ENCODE peak calls at places on chromosomes 6 and 20, in eight cellular contexts. T, Z, C, M, R, S, I and E are unnamed samples.

GRCh38 chr6:22146581-22147468 is 150.0 kb downstream of the PRL start:
- DNase-seq in T (no peak), I (no peak), Z (no peak), M (peak), S (no peak), R (no peak), C (no peak), E (no peak)

GRCh38 chr6:143232849-143233248 is 172.2 kb downstream of the AIG1 start:
- DNase-seq in T (peak), Z (peak), I (no peak), R (no peak), M (peak), S (no peak), C (no peak), E (no peak)

GRCh38 chr6:111767752-111768430 is 105.4 kb downstream of the FYN start:
- DNase-seq in T (no peak), M (no peak), R (no peak), S (no peak), I (no peak), C (no peak), Z (no peak), E (no peak)

GRCh38 chr20:9241721-9242427 is 173.0 kb downstream of the PLCB4 start:
- DNase-seq in T (no peak), R (no peak), I (no peak), M (no peak), C (no peak), S (no peak), Z (peak), E (no peak)

GRCh38 chr6:167786859-167787675 is 39.6 kb upstream of the AFDN start:
- DNase-seq in M (no peak), C (no peak), S (no peak), Z (no peak), I (no peak), T (no peak), R (no peak), E (no peak)

GRCh38 chr20:32999603-33000250 is 4.5 kb downstream of the SUN5 start:
- DNase-seq in R (no peak), I (no peak), T (no peak), C (no peak), M (no peak), Z (no peak), S (no peak), E (no peak)

GRCh38 chr6:28587011-28587745 is 61.5 kb downstream of the GPX5 start:
- DNase-seq in C (no peak), S (peak), M (peak), T (peak), I (peak), Z (no peak), R (no peak), E (no peak)

GRCh38 chr20:31837896-31838397 is 7.5 kb downstream of the FOXS1 start:
- DNase-seq in T (peak), I (no peak), C (no peak), Z (peak), M (no peak), S (no peak), R (no peak), E (no peak)

GRCh38 chr6:11006060-11006459 is 38.0 kb downstream of the ELOVL2 start:
- DNase-seq in T (no peak), C (no peak), I (no peak), Z (peak), S (no peak), M (no peak), R (no peak), E (no peak)

GRCh38 chr6:145632971-145633370 is 102.3 kb downstream of the EPM2A start:
- DNase-seq in C (no peak), M (no peak), T (no peak), S (no peak), R (no peak), Z (no peak), I (no peak), E (no peak)

GRCh38 chr6:33162471-33162870 is 29.8 kb downstream of the COL11A2 start:
- DNase-seq in I (peak), S (no peak), C (no peak), T (no peak), Z (no peak), R (no peak), M (no peak), E (no peak)

GRCh38 chr6:141956046-141956761 is 176.5 kb upstream of the GJE1 start:
- DNase-seq in S (no peak), M (no peak), I (no peak), C (no peak), Z (peak), T (no peak), R (no peak), E (no peak)

GRCh38 chr20:41704896-41705295 is 86.7 kb upstream of the CHD6 start:
- DNase-seq in C (no peak), Z (no peak), T (no peak), S (no peak), M (no peak), I (no peak), R (no peak), E (no peak)

GRCh38 chr20:378961-379336 is 1.6 kb upstream of the TRIB3 start:
- DNase-seq in C (no peak), R (no peak), S (no peak), T (no peak), M (no peak), I (no peak), Z (no peak), E (no peak)

GRCh38 chr6:89582669-89583325 is 55.8 kb downstream of the LYRM2 start:
- DNase-seq in T (no peak), C (no peak), M (no peak), S (no peak), Z (no peak), R (no peak), I (no peak), E (no peak)

GRCh38 chr6:168097621-168098430 is 18.8 kb upstream of the FRMD1 start:
- DNase-seq in S (no peak), M (peak), Z (no peak), R (no peak), I (no peak), C (no peak), T (no peak), E (no peak)

GRCh38 chr6:161374971-161375873 is 101.4 kb upstream of the AGPAT4 start:
- DNase-seq in S (no peak), T (peak), C (peak), I (peak), Z (no peak), M (peak), R (no peak), E (peak)

GRCh38 chr6:36788768-36789167 is 50.5 kb downstream of the CPNE5 start:
- DNase-seq in I (no peak), R (no peak), M (no peak), T (peak), C (no peak), S (no peak), Z (peak), E (no peak)

GRCh38 chr6:139316622-139317317 is 25.0 kb upstream of the TXLNB start:
- DNase-seq in M (no peak), S (no peak), T (no peak), R (no peak), I (no peak), C (no peak), Z (no peak), E (no peak)

GRCh38 chr6:293185-294174 is 1.2 kb downstream of the DUSP22 start:
- DNase-seq in I (no peak), S (no peak), M (no peak), R (peak), C (no peak), T (peak), Z (no peak), E (peak)

GRCh38 chr6:89311853-89312531 is 3.1 kb downstream of the GABRR2 start:
- DNase-seq in Z (peak), I (peak), M (peak), C (peak), R (no peak), S (no peak), T (no peak), E (peak)

GRCh38 chr6:166776571-166776970 is 149.5 kb upstream of the RPS6KA2 start:
- DNase-seq in Z (no peak), R (no peak), S (no peak), C (no peak), T (no peak), I (no peak), M (no peak), E (no peak)

GRCh38 chr6:41557305-41557704 is 11.1 kb downstream of the FOXP4 start:
- DNase-seq in S (no peak), R (no peak), T (no peak), Z (no peak), C (no peak), M (no peak), I (no peak), E (no peak)

GRCh38 chr6:4128748-4129147 is 6.6 kb downstream of the ECI2 start:
- DNase-seq in Z (peak), M (no peak), I (no peak), R (no peak), C (no peak), T (no peak), S (no peak), E (no peak)

GRCh38 chr6:144006731-144007454 is 1.2 kb downstream of the PLAGL1 start:
- DNase-seq in R (no peak), Z (peak), M (no peak), T (peak), I (no peak), C (no peak), S (no peak), E (peak)

GRCh38 chr6:45044510-45045252 is 283.4 kb upstream of the RUNX2 start:
- DNase-seq in T (no peak), M (no peak), R (no peak), C (no peak), I (no peak), S (no peak), Z (no peak), E (no peak)

GRCh38 chr6:11021714-11022113 is 22.4 kb downstream of the ELOVL2 start:
- DNase-seq in R (no peak), T (no peak), M (no peak), S (no peak), I (no peak), Z (no peak), C (no peak), E (no peak)

GRCh38 chr6:150025201-150025917 is at the start of gene RAET1L:
- DNase-seq in S (no peak), T (peak), R (peak), C (no peak), M (no peak), Z (peak), I (no peak), E (no peak)

GRCh38 chr6:153150400-153150766 is 19.3 kb upstream of the RGS17 start:
- DNase-seq in M (no peak), Z (no peak), R (no peak), I (no peak), S (no peak), C (no peak), T (no peak), E (no peak)

GRCh38 chr20:56032251-56032650 is 26.9 kb upstream of the CBLN4 start:
- DNase-seq in R (no peak), T (no peak), M (no peak), Z (no peak), S (no peak), C (no peak), I (no peak), E (no peak)

GRCh38 chr20:14991023-14991422 is 653.6 kb upstream of the FLRT3 start:
- DNase-seq in C (no peak), S (no peak), T (peak), Z (no peak), R (no peak), I (no peak), M (no peak), E (no peak)

GRCh38 chr6:112839525-112839961 is 492.4 kb downstream of the RFPL4B start:
- DNase-seq in S (no peak), C (no peak), M (no peak), Z (peak), I (no peak), R (no peak), T (peak), E (no peak)

GRCh38 chr6:107941627-107942026 is 16.4 kb downstream of the SEC63 start:
- DNase-seq in S (no peak), M (no peak), T (no peak), Z (no peak), I (no peak), C (no peak), R (no peak), E (no peak)

GRCh38 chr6:10429638-10430427 is 15.0 kb upstream of the TFAP2A start:
- DNase-seq in C (no peak), S (no peak), I (no peak), M (no peak), R (no peak), Z (peak), T (peak), E (no peak)

GRCh38 chr6:16322666-16323312 is 84.4 kb downstream of the GMPR start:
- DNase-seq in S (peak), C (peak), T (no peak), R (no peak), M (no peak), I (peak), Z (peak), E (peak)

GRCh38 chr20:2741463-2741862 is 48.9 kb downstream of the EBF4 start:
- DNase-seq in I (no peak), S (no peak), Z (no peak), C (no peak), M (no peak), T (no peak), R (no peak), E (no peak)

GRCh38 chr6:113009682-113010081 is 662.6 kb downstream of the RFPL4B start:
- DNase-seq in M (no peak), S (no peak), I (no peak), T (no peak), R (no peak), Z (peak), C (no peak), E (no peak)

GRCh38 chr6:86203044-86203443 is 560.4 kb upstream of the SYNCRIP start:
- DNase-seq in I (no peak), S (no peak), M (no peak), Z (no peak), R (no peak), C (no peak), T (no peak), E (no peak)

GRCh38 chr20:31719644-31720485 is 2.8 kb downstream of the BCL2L1 start:
- DNase-seq in Z (no peak), M (no peak), C (no peak), S (no peak), I (no peak), R (no peak), T (no peak), E (peak)

DNA sequence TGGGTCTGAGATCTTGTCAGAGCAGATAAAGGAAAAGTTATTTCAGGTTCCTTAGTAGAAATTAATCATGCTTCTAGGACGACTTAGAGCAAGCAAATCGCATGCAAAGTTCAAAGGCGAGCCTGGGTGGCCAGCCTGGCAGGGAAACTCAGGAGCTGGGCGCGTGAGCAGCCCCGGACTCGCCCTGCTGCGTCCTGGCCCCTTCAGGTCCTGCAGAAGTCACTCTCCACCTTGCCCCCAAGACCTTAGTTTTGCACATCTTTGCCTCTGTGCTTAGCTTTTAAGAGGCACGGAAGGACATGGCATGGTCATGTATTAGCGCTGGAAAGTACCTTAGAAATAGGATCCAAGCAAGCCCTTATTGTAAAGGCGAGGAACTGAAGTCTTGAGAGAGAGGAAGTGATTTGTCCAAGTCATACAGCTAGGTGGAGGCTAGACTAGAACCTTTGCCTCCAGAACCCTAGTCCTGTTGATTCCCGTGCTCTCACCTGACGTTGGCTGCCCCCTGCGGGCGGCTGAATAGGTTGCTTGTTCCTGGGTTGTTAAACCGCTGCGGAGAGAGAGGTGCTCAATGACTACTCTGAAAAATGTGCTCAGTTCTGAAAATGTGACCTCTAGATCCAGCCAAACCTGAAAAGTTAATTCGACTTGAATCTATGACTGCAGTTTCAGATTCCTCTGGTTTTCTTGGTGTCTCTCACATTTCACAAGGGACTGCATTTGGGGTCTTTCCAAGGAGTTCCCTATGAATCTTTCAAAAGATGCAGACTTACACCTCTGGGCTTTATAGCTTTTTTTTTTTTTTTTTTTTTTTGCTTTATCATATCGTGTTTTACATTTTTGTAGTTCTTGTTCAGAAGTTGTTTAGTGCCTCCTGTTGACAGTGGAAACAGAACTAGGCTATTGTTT is 2.7 kb downstream of the MYB start:
- DNase-seq in M (peak), T (peak), Z (peak), I (peak), C (no peak), R (no peak), S (peak), E (no peak)
- H3K27ac ChIP-seq in M (no peak), T (no peak), Z (no peak), I (no peak), C (no peak), R (no peak), S (peak), E (no peak)

DNA sequence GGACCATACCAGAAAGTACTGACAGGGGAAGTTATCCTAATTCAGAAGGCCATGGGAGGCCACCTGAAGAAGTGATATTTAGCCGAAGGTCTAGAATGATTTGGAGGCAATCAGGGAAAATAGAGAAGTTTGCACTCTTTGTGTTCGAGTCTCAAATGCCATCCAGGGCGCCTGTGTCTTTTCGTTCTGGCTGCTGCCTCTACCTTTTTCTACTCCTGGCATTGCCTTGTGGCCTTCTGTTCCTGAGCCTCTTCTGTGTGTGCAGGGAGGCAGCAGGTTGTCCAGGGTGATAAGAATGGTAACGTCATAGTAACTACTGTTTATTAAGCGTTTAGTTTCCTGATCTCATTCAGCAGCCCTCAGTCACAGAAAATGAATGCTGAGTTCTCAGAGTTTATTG is 252.1 kb downstream of the FARS2 start:
- DNase-seq in M (no peak), R (no peak), T (no peak), I (no peak), S (no peak), C (no peak), Z (no peak), E (no peak)
- TF ChIP-seq CTCF in M (no peak), R (no peak), T (no peak), I (no peak), S (no peak), C (no peak), Z (no peak), E (no peak)

DNA sequence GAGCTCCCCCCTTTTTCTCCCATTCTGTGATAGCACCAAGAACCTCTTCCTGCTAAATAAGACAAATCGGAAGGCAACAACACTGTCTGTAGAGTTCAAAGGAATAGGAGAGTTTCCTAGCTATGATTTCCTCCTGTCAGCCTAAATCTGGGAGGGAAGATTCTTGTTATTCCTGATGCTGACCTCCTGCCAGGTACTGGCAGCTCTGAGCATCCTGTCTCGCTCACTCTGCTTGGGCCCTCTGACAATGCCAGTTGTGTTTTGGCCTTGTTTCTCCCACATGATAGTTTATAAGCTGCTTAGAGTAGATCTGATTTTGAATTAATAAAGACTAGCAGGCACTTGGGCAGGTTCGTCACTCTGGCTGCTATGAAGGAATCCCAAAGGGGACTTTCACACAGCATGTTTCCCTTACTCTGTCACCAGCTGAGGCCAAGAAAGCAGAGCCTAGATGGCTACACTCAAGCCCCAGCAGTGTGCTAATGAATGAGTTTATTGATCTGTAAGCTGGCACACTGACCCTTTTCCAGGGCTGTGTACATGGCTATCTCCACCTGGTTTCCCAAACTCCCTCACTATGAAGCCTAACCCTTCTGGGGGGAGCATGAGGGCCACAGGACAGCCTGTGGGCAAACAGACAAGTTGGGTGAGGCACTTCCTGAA is 52.3 kb downstream of the UQCC1 start:
- DNase-seq in Z (no peak), I (no peak), R (no peak), M (no peak), C (no peak), T (no peak), S (no peak), E (no peak)
- H3K27ac ChIP-seq in Z (no peak), I (no peak), R (no peak), M (no peak), C (peak), T (no peak), S (no peak), E (no peak)

GRCh38 chr20:36479938-36480337 is 61.4 kb upstream of the MYL9 start:
- DNase-seq in Z (no peak), S (no peak), C (no peak), I (no peak), M (no peak), R (no peak), T (no peak), E (no peak)
- TF ChIP-seq CTCF in Z (no peak), S (no peak), C (no peak), I (no peak), M (no peak), R (no peak), T (no peak), E (no peak)

DNA sequence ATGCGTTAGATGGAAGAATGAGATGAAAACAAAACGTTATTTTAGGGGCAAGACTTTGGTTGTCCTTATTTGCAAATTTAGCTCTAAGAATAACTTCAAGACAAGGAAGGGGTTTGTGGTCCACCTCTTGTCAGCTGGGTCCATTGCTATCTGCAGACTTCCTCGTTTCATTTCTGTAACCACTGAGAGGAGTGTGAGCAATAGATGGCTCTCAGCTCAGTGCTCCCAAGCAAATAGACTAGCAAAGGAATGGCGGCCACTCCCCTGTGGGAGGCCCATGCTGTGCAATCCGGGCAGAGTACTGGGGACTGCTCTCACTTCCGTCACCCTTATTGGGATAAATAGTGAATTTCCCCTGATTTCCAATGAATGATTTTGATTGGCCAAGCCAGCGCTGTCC is 176.6 kb downstream of the ZDHHC14 start:
- DNase-seq in R (no peak), M (no peak), T (no peak), I (no peak), C (no peak), Z (no peak), S (no peak), E (peak)
- H3K27ac ChIP-seq in R (no peak), M (no peak), T (no peak), I (no peak), C (no peak), Z (no peak), S (no peak), E (no peak)

GRCh38 chr6:138297761-138298298 is 79.5 kb upstream of the PBOV1 start:
- DNase-seq in T (peak), Z (no peak), R (no peak), I (no peak), C (no peak), S (no peak), M (no peak), E (no peak)
- TF ChIP-seq CTCF in T (peak), Z (no peak), R (no peak), I (no peak), C (no peak), S (no peak), M (no peak), E (no peak)

GRCh38 chr6:91082311-91082803 is 495.5 kb upstream of the MAP3K7 start:
- DNase-seq in S (no peak), R (no peak), C (no peak), I (no peak), M (no peak), T (peak), Z (peak), E (no peak)
- H3K27ac ChIP-seq in S (no peak), R (no peak), C (no peak), I (no peak), M (no peak), T (no peak), Z (no peak), E (no peak)